ENCODE peak calls at places on chromosomes 5 and 9, in eight cellular contexts. One of them, this sample, is unnamed.

GRCh38 chr9:70564464-70565190 is 150.2 kb upstream of the KLF9 start:
- DNase-seq in fibroblast of mammary gland: no peak
- DNase-seq in Kasumi-1: no peak
- DNase-seq in activated CD4-positive, alpha-beta T cell treated with anti-CD3 and anti-CD28 coated beads for 36 hours: no peak
- DNase-seq in HEK293T: no peak
- DNase-seq in Right ventricle myocardium superior: no peak
- DNase-seq in activated naive CD8-positive, alpha-beta T cell treated with anti-CD3 and anti-CD28 coated beads, Interleukin-2, amount 50 U/mL, for 24 hours: no peak
- DNase-seq in hypothalamus: no peak
- DNase-seq in this sample: no peak

GRCh38 chr5:180423133-180423532 is 70.0 kb upstream of the GFPT2 start:
- DNase-seq in activated CD4-positive, alpha-beta T cell treated with anti-CD3 and anti-CD28 coated beads for 36 hours: no peak
- DNase-seq in Kasumi-1: no peak
- DNase-seq in fibroblast of mammary gland: no peak
- DNase-seq in HEK293T: no peak
- DNase-seq in hypothalamus: no peak
- DNase-seq in Right ventricle myocardium superior: no peak
- DNase-seq in activated naive CD8-positive, alpha-beta T cell treated with anti-CD3 and anti-CD28 coated beads, Interleukin-2, amount 50 U/mL, for 24 hours: no peak
- DNase-seq in this sample: no peak

GRCh38 chr9:69421908-69422801 is 97.1 kb downstream of the ENTREP1 start:
- DNase-seq in fibroblast of mammary gland: peak
- DNase-seq in Right ventricle myocardium superior: peak
- DNase-seq in activated naive CD8-positive, alpha-beta T cell treated with anti-CD3 and anti-CD28 coated beads, Interleukin-2, amount 50 U/mL, for 24 hours: peak
- DNase-seq in hypothalamus: no peak
- DNase-seq in activated CD4-positive, alpha-beta T cell treated with anti-CD3 and anti-CD28 coated beads for 36 hours: peak
- DNase-seq in HEK293T: peak
- DNase-seq in Kasumi-1: peak
- DNase-seq in this sample: peak

GRCh38 chr5:142097681-142098080 is 10.9 kb upstream of the NDFIP1 start:
- DNase-seq in fibroblast of mammary gland: no peak
- DNase-seq in Right ventricle myocardium superior: no peak
- DNase-seq in HEK293T: no peak
- DNase-seq in Kasumi-1: no peak
- DNase-seq in activated naive CD8-positive, alpha-beta T cell treated with anti-CD3 and anti-CD28 coated beads, Interleukin-2, amount 50 U/mL, for 24 hours: peak
- DNase-seq in hypothalamus: no peak
- DNase-seq in activated CD4-positive, alpha-beta T cell treated with anti-CD3 and anti-CD28 coated beads for 36 hours: peak
- DNase-seq in this sample: no peak

GRCh38 chr9:135702002-135702721 is at the start of gene KCNT1:
- DNase-seq in fibroblast of mammary gland: peak
- DNase-seq in Kasumi-1: peak
- DNase-seq in Right ventricle myocardium superior: peak
- DNase-seq in activated CD4-positive, alpha-beta T cell treated with anti-CD3 and anti-CD28 coated beads for 36 hours: peak
- DNase-seq in HEK293T: peak
- DNase-seq in activated naive CD8-positive, alpha-beta T cell treated with anti-CD3 and anti-CD28 coated beads, Interleukin-2, amount 50 U/mL, for 24 hours: peak
- DNase-seq in hypothalamus: no peak
- DNase-seq in this sample: peak

GRCh38 chr9:114238919-114239879 is 83.7 kb upstream of the ORM1 start:
- DNase-seq in activated CD4-positive, alpha-beta T cell treated with anti-CD3 and anti-CD28 coated beads for 36 hours: peak
- DNase-seq in Kasumi-1: no peak
- DNase-seq in HEK293T: peak
- DNase-seq in activated naive CD8-positive, alpha-beta T cell treated with anti-CD3 and anti-CD28 coated beads, Interleukin-2, amount 50 U/mL, for 24 hours: no peak
- DNase-seq in fibroblast of mammary gland: peak
- DNase-seq in hypothalamus: no peak
- DNase-seq in Right ventricle myocardium superior: peak
- DNase-seq in this sample: no peak

GRCh38 chr5:142699105-142699720 is 13.3 kb upstream of the FGF1 start:
- DNase-seq in hypothalamus: peak
- DNase-seq in activated CD4-positive, alpha-beta T cell treated with anti-CD3 and anti-CD28 coated beads for 36 hours: peak
- DNase-seq in Kasumi-1: peak
- DNase-seq in activated naive CD8-positive, alpha-beta T cell treated with anti-CD3 and anti-CD28 coated beads, Interleukin-2, amount 50 U/mL, for 24 hours: peak
- DNase-seq in HEK293T: peak
- DNase-seq in fibroblast of mammary gland: peak
- DNase-seq in Right ventricle myocardium superior: peak
- DNase-seq in this sample: peak

GRCh38 chr5:179267071-179267670 is 78.1 kb downstream of the ADAMTS2 start:
- DNase-seq in HEK293T: no peak
- DNase-seq in fibroblast of mammary gland: peak
- DNase-seq in hypothalamus: no peak
- DNase-seq in Right ventricle myocardium superior: peak
- DNase-seq in Kasumi-1: no peak
- DNase-seq in activated CD4-positive, alpha-beta T cell treated with anti-CD3 and anti-CD28 coated beads for 36 hours: no peak
- DNase-seq in activated naive CD8-positive, alpha-beta T cell treated with anti-CD3 and anti-CD28 coated beads, Interleukin-2, amount 50 U/mL, for 24 hours: no peak
- DNase-seq in this sample: no peak

GRCh38 chr5:150295172-150295611 is 5.6 kb upstream of the CAMK2A start:
- DNase-seq in hypothalamus: no peak
- DNase-seq in Kasumi-1: no peak
- DNase-seq in HEK293T: no peak
- DNase-seq in Right ventricle myocardium superior: no peak
- DNase-seq in fibroblast of mammary gland: peak
- DNase-seq in activated naive CD8-positive, alpha-beta T cell treated with anti-CD3 and anti-CD28 coated beads, Interleukin-2, amount 50 U/mL, for 24 hours: no peak
- DNase-seq in activated CD4-positive, alpha-beta T cell treated with anti-CD3 and anti-CD28 coated beads for 36 hours: peak
- DNase-seq in this sample: no peak

GRCh38 chr5:14685757-14686156 is 21.2 kb downstream of the OTULIN start:
- DNase-seq in Right ventricle myocardium superior: no peak
- DNase-seq in activated naive CD8-positive, alpha-beta T cell treated with anti-CD3 and anti-CD28 coated beads, Interleukin-2, amount 50 U/mL, for 24 hours: peak
- DNase-seq in Kasumi-1: peak
- DNase-seq in hypothalamus: no peak
- DNase-seq in fibroblast of mammary gland: peak
- DNase-seq in HEK293T: peak
- DNase-seq in activated CD4-positive, alpha-beta T cell treated with anti-CD3 and anti-CD28 coated beads for 36 hours: peak
- DNase-seq in this sample: peak

GRCh38 chr5:148903587-148903986 is 77.2 kb downstream of the ADRB2 start:
- DNase-seq in fibroblast of mammary gland: no peak
- DNase-seq in activated CD4-positive, alpha-beta T cell treated with anti-CD3 and anti-CD28 coated beads for 36 hours: no peak
- DNase-seq in HEK293T: no peak
- DNase-seq in hypothalamus: no peak
- DNase-seq in Kasumi-1: no peak
- DNase-seq in activated naive CD8-positive, alpha-beta T cell treated with anti-CD3 and anti-CD28 coated beads, Interleukin-2, amount 50 U/mL, for 24 hours: no peak
- DNase-seq in Right ventricle myocardium superior: no peak
- DNase-seq in this sample: no peak

GRCh38 chr5:57853929-57854697 is 371.5 kb upstream of the ACTBL2 start:
- DNase-seq in Right ventricle myocardium superior: no peak
- DNase-seq in HEK293T: no peak
- DNase-seq in activated CD4-positive, alpha-beta T cell treated with anti-CD3 and anti-CD28 coated beads for 36 hours: no peak
- DNase-seq in Kasumi-1: no peak
- DNase-seq in fibroblast of mammary gland: no peak
- DNase-seq in activated naive CD8-positive, alpha-beta T cell treated with anti-CD3 and anti-CD28 coated beads, Interleukin-2, amount 50 U/mL, for 24 hours: no peak
- DNase-seq in hypothalamus: no peak
- DNase-seq in this sample: no peak

GRCh38 chr9:113343732-113344231 is 3.7 kb upstream of the WDR31 start:
- DNase-seq in HEK293T: no peak
- DNase-seq in activated naive CD8-positive, alpha-beta T cell treated with anti-CD3 and anti-CD28 coated beads, Interleukin-2, amount 50 U/mL, for 24 hours: no peak
- DNase-seq in hypothalamus: peak
- DNase-seq in fibroblast of mammary gland: peak
- DNase-seq in Kasumi-1: peak
- DNase-seq in activated CD4-positive, alpha-beta T cell treated with anti-CD3 and anti-CD28 coated beads for 36 hours: peak
- DNase-seq in Right ventricle myocardium superior: peak
- DNase-seq in this sample: no peak

GRCh38 chr5:34652466-34652865 is 3.7 kb upstream of the RAI14 start:
- DNase-seq in activated CD4-positive, alpha-beta T cell treated with anti-CD3 and anti-CD28 coated beads for 36 hours: no peak
- DNase-seq in Kasumi-1: no peak
- DNase-seq in fibroblast of mammary gland: no peak
- DNase-seq in Right ventricle myocardium superior: no peak
- DNase-seq in hypothalamus: no peak
- DNase-seq in activated naive CD8-positive, alpha-beta T cell treated with anti-CD3 and anti-CD28 coated beads, Interleukin-2, amount 50 U/mL, for 24 hours: no peak
- DNase-seq in HEK293T: no peak
- DNase-seq in this sample: no peak

GRCh38 chr9:107999890-108000289 is 510.3 kb upstream of the KLF4 start:
- DNase-seq in activated naive CD8-positive, alpha-beta T cell treated with anti-CD3 and anti-CD28 coated beads, Interleukin-2, amount 50 U/mL, for 24 hours: no peak
- DNase-seq in fibroblast of mammary gland: no peak
- DNase-seq in Kasumi-1: no peak
- DNase-seq in activated CD4-positive, alpha-beta T cell treated with anti-CD3 and anti-CD28 coated beads for 36 hours: no peak
- DNase-seq in HEK293T: no peak
- DNase-seq in Right ventricle myocardium superior: no peak
- DNase-seq in hypothalamus: no peak
- DNase-seq in this sample: no peak

GRCh38 chr5:93385665-93386064 is 195.4 kb downstream of the NR2F1-AS1 start:
- DNase-seq in activated CD4-positive, alpha-beta T cell treated with anti-CD3 and anti-CD28 coated beads for 36 hours: no peak
- DNase-seq in HEK293T: no peak
- DNase-seq in hypothalamus: no peak
- DNase-seq in Right ventricle myocardium superior: no peak
- DNase-seq in fibroblast of mammary gland: peak
- DNase-seq in Kasumi-1: no peak
- DNase-seq in activated naive CD8-positive, alpha-beta T cell treated with anti-CD3 and anti-CD28 coated beads, Interleukin-2, amount 50 U/mL, for 24 hours: no peak
- DNase-seq in this sample: no peak

GRCh38 chr5:59542841-59543825 is 350.4 kb downstream of the PDE4D start:
- DNase-seq in Kasumi-1: no peak
- DNase-seq in HEK293T: no peak
- DNase-seq in activated CD4-positive, alpha-beta T cell treated with anti-CD3 and anti-CD28 coated beads for 36 hours: no peak
- DNase-seq in activated naive CD8-positive, alpha-beta T cell treated with anti-CD3 and anti-CD28 coated beads, Interleukin-2, amount 50 U/mL, for 24 hours: no peak
- DNase-seq in Right ventricle myocardium superior: peak
- DNase-seq in fibroblast of mammary gland: peak
- DNase-seq in hypothalamus: no peak
- DNase-seq in this sample: no peak

GRCh38 chr9:113309204-113309813 is 6.1 kb upstream of the RNF183 start:
- DNase-seq in Kasumi-1: peak
- DNase-seq in fibroblast of mammary gland: peak
- DNase-seq in Right ventricle myocardium superior: no peak
- DNase-seq in HEK293T: peak
- DNase-seq in hypothalamus: no peak
- DNase-seq in activated CD4-positive, alpha-beta T cell treated with anti-CD3 and anti-CD28 coated beads for 36 hours: peak
- DNase-seq in activated naive CD8-positive, alpha-beta T cell treated with anti-CD3 and anti-CD28 coated beads, Interleukin-2, amount 50 U/mL, for 24 hours: peak
- DNase-seq in this sample: peak

GRCh38 chr5:141517902-141518610 is 29.2 kb downstream of the PCDHGC5 start:
- DNase-seq in fibroblast of mammary gland: no peak
- DNase-seq in activated CD4-positive, alpha-beta T cell treated with anti-CD3 and anti-CD28 coated beads for 36 hours: no peak
- DNase-seq in hypothalamus: no peak
- DNase-seq in HEK293T: no peak
- DNase-seq in Right ventricle myocardium superior: no peak
- DNase-seq in activated naive CD8-positive, alpha-beta T cell treated with anti-CD3 and anti-CD28 coated beads, Interleukin-2, amount 50 U/mL, for 24 hours: no peak
- DNase-seq in Kasumi-1: no peak
- DNase-seq in this sample: no peak

GRCh38 chr5:146283344-146283761 is 55.3 kb upstream of the POU4F3 start:
- DNase-seq in hypothalamus: no peak
- DNase-seq in fibroblast of mammary gland: peak
- DNase-seq in activated naive CD8-positive, alpha-beta T cell treated with anti-CD3 and anti-CD28 coated beads, Interleukin-2, amount 50 U/mL, for 24 hours: no peak
- DNase-seq in HEK293T: no peak
- DNase-seq in Kasumi-1: no peak
- DNase-seq in Right ventricle myocardium superior: no peak
- DNase-seq in activated CD4-positive, alpha-beta T cell treated with anti-CD3 and anti-CD28 coated beads for 36 hours: no peak
- DNase-seq in this sample: no peak

GRCh38 chr9:137645211-137645610 is 26.4 kb downstream of the EHMT1 start:
- DNase-seq in Kasumi-1: no peak
- DNase-seq in hypothalamus: no peak
- DNase-seq in activated naive CD8-positive, alpha-beta T cell treated with anti-CD3 and anti-CD28 coated beads, Interleukin-2, amount 50 U/mL, for 24 hours: no peak
- DNase-seq in activated CD4-positive, alpha-beta T cell treated with anti-CD3 and anti-CD28 coated beads for 36 hours: no peak
- DNase-seq in fibroblast of mammary gland: no peak
- DNase-seq in Right ventricle myocardium superior: no peak
- DNase-seq in HEK293T: no peak
- DNase-seq in this sample: no peak

GRCh38 chr5:138948391-138949222 is 73.5 kb upstream of the LRRTM2 start:
- DNase-seq in Kasumi-1: no peak
- DNase-seq in hypothalamus: no peak
- DNase-seq in fibroblast of mammary gland: no peak
- DNase-seq in activated naive CD8-positive, alpha-beta T cell treated with anti-CD3 and anti-CD28 coated beads, Interleukin-2, amount 50 U/mL, for 24 hours: no peak
- DNase-seq in activated CD4-positive, alpha-beta T cell treated with anti-CD3 and anti-CD28 coated beads for 36 hours: no peak
- DNase-seq in Right ventricle myocardium superior: no peak
- DNase-seq in HEK293T: no peak
- DNase-seq in this sample: no peak

GRCh38 chr9:86034863-86035734 is 64.3 kb downstream of the GOLM1 start:
- DNase-seq in HEK293T: peak
- DNase-seq in hypothalamus: no peak
- DNase-seq in activated CD4-positive, alpha-beta T cell treated with anti-CD3 and anti-CD28 coated beads for 36 hours: peak
- DNase-seq in Kasumi-1: peak
- DNase-seq in activated naive CD8-positive, alpha-beta T cell treated with anti-CD3 and anti-CD28 coated beads, Interleukin-2, amount 50 U/mL, for 24 hours: peak
- DNase-seq in fibroblast of mammary gland: peak
- DNase-seq in Right ventricle myocardium superior: no peak
- DNase-seq in this sample: no peak

GRCh38 chr5:147968855-147969254 is 62.5 kb upstream of the C5orf46 start:
- DNase-seq in hypothalamus: no peak
- DNase-seq in activated CD4-positive, alpha-beta T cell treated with anti-CD3 and anti-CD28 coated beads for 36 hours: no peak
- DNase-seq in Right ventricle myocardium superior: no peak
- DNase-seq in activated naive CD8-positive, alpha-beta T cell treated with anti-CD3 and anti-CD28 coated beads, Interleukin-2, amount 50 U/mL, for 24 hours: no peak
- DNase-seq in fibroblast of mammary gland: peak
- DNase-seq in Kasumi-1: no peak
- DNase-seq in HEK293T: no peak
- DNase-seq in this sample: no peak

GRCh38 chr9:15453956-15454355 is 31.3 kb downstream of the SNAPC3 start:
- DNase-seq in activated CD4-positive, alpha-beta T cell treated with anti-CD3 and anti-CD28 coated beads for 36 hours: no peak
- DNase-seq in activated naive CD8-positive, alpha-beta T cell treated with anti-CD3 and anti-CD28 coated beads, Interleukin-2, amount 50 U/mL, for 24 hours: no peak
- DNase-seq in hypothalamus: no peak
- DNase-seq in Right ventricle myocardium superior: no peak
- DNase-seq in fibroblast of mammary gland: no peak
- DNase-seq in Kasumi-1: no peak
- DNase-seq in HEK293T: no peak
- DNase-seq in this sample: no peak

GRCh38 chr5:96481396-96481795 is 48.3 kb upstream of the PCSK1 start:
- DNase-seq in HEK293T: no peak
- DNase-seq in activated CD4-positive, alpha-beta T cell treated with anti-CD3 and anti-CD28 coated beads for 36 hours: no peak
- DNase-seq in hypothalamus: no peak
- DNase-seq in Kasumi-1: no peak
- DNase-seq in Right ventricle myocardium superior: no peak
- DNase-seq in fibroblast of mammary gland: peak
- DNase-seq in activated naive CD8-positive, alpha-beta T cell treated with anti-CD3 and anti-CD28 coated beads, Interleukin-2, amount 50 U/mL, for 24 hours: no peak
- DNase-seq in this sample: no peak

GRCh38 chr9:87740198-87740597 is 14.3 kb downstream of the CTSL start:
- DNase-seq in Right ventricle myocardium superior: no peak
- DNase-seq in HEK293T: no peak
- DNase-seq in activated CD4-positive, alpha-beta T cell treated with anti-CD3 and anti-CD28 coated beads for 36 hours: no peak
- DNase-seq in fibroblast of mammary gland: no peak
- DNase-seq in activated naive CD8-positive, alpha-beta T cell treated with anti-CD3 and anti-CD28 coated beads, Interleukin-2, amount 50 U/mL, for 24 hours: no peak
- DNase-seq in hypothalamus: no peak
- DNase-seq in Kasumi-1: no peak
- DNase-seq in this sample: no peak

GRCh38 chr9:99093492-99093791 is 11.5 kb upstream of the TGFBR1 start:
- DNase-seq in activated CD4-positive, alpha-beta T cell treated with anti-CD3 and anti-CD28 coated beads for 36 hours: peak
- DNase-seq in fibroblast of mammary gland: no peak
- DNase-seq in activated naive CD8-positive, alpha-beta T cell treated with anti-CD3 and anti-CD28 coated beads, Interleukin-2, amount 50 U/mL, for 24 hours: peak
- DNase-seq in hypothalamus: no peak
- DNase-seq in Right ventricle myocardium superior: no peak
- DNase-seq in Kasumi-1: no peak
- DNase-seq in HEK293T: no peak
- DNase-seq in this sample: no peak

GRCh38 chr5:95424016-95424415 is 32.9 kb downstream of the FAM81B start:
- DNase-seq in Kasumi-1: no peak
- DNase-seq in Right ventricle myocardium superior: no peak
- DNase-seq in hypothalamus: no peak
- DNase-seq in HEK293T: no peak
- DNase-seq in fibroblast of mammary gland: no peak
- DNase-seq in activated CD4-positive, alpha-beta T cell treated with anti-CD3 and anti-CD28 coated beads for 36 hours: no peak
- DNase-seq in activated naive CD8-positive, alpha-beta T cell treated with anti-CD3 and anti-CD28 coated beads, Interleukin-2, amount 50 U/mL, for 24 hours: no peak
- DNase-seq in this sample: no peak

GRCh38 chr9:107667269-107667681 is 177.7 kb upstream of the KLF4 start:
- DNase-seq in activated naive CD8-positive, alpha-beta T cell treated with anti-CD3 and anti-CD28 coated beads, Interleukin-2, amount 50 U/mL, for 24 hours: no peak
- DNase-seq in fibroblast of mammary gland: no peak
- DNase-seq in Right ventricle myocardium superior: no peak
- DNase-seq in activated CD4-positive, alpha-beta T cell treated with anti-CD3 and anti-CD28 coated beads for 36 hours: no peak
- DNase-seq in hypothalamus: no peak
- DNase-seq in Kasumi-1: no peak
- DNase-seq in HEK293T: no peak
- DNase-seq in this sample: no peak

GRCh38 chr9:22405869-22406659 is 40.6 kb upstream of the DMRTA1 start:
- DNase-seq in activated CD4-positive, alpha-beta T cell treated with anti-CD3 and anti-CD28 coated beads for 36 hours: no peak
- DNase-seq in hypothalamus: no peak
- DNase-seq in activated naive CD8-positive, alpha-beta T cell treated with anti-CD3 and anti-CD28 coated beads, Interleukin-2, amount 50 U/mL, for 24 hours: no peak
- DNase-seq in Kasumi-1: no peak
- DNase-seq in Right ventricle myocardium superior: no peak
- DNase-seq in HEK293T: no peak
- DNase-seq in fibroblast of mammary gland: no peak
- DNase-seq in this sample: no peak

GRCh38 chr5:73946926-73947455 is 321.0 kb downstream of the ARHGEF28 start:
- DNase-seq in activated naive CD8-positive, alpha-beta T cell treated with anti-CD3 and anti-CD28 coated beads, Interleukin-2, amount 50 U/mL, for 24 hours: no peak
- DNase-seq in Kasumi-1: no peak
- DNase-seq in fibroblast of mammary gland: no peak
- DNase-seq in HEK293T: no peak
- DNase-seq in Right ventricle myocardium superior: no peak
- DNase-seq in activated CD4-positive, alpha-beta T cell treated with anti-CD3 and anti-CD28 coated beads for 36 hours: no peak
- DNase-seq in hypothalamus: no peak
- DNase-seq in this sample: no peak

GRCh38 chr5:135359374-135360165 is 39.5 kb downstream of the MACROH2A1 start:
- DNase-seq in Kasumi-1: no peak
- DNase-seq in hypothalamus: no peak
- DNase-seq in activated naive CD8-positive, alpha-beta T cell treated with anti-CD3 and anti-CD28 coated beads, Interleukin-2, amount 50 U/mL, for 24 hours: no peak
- DNase-seq in HEK293T: no peak
- DNase-seq in Right ventricle myocardium superior: no peak
- DNase-seq in fibroblast of mammary gland: no peak
- DNase-seq in activated CD4-positive, alpha-beta T cell treated with anti-CD3 and anti-CD28 coated beads for 36 hours: no peak
- DNase-seq in this sample: no peak

GRCh38 chr5:392431-392988 is 50.5 kb upstream of the EXOC3 start:
- DNase-seq in hypothalamus: no peak
- DNase-seq in activated naive CD8-positive, alpha-beta T cell treated with anti-CD3 and anti-CD28 coated beads, Interleukin-2, amount 50 U/mL, for 24 hours: peak
- DNase-seq in fibroblast of mammary gland: no peak
- DNase-seq in HEK293T: no peak
- DNase-seq in Kasumi-1: peak
- DNase-seq in Right ventricle myocardium superior: no peak
- DNase-seq in activated CD4-positive, alpha-beta T cell treated with anti-CD3 and anti-CD28 coated beads for 36 hours: peak
- DNase-seq in this sample: no peak

This sample was measured in B cell.